ENCODE peak calls at places on chromosome 13, in five cellular contexts. N is neural progenitor cell, B is iPS DF 6.9, O is esophagus squamous epithelium, M is neuronal stem cell. P is an unnamed sample.
A peak's percentile ranks its signal among the peaks of the same experiment; 100 is the strongest.

GRCh38 chr13:99310382-99311031 is 3.3 kb upstream of the GPR183 start:
- DNase-seq in N (no peak), M (no peak), B (no peak), O (no peak), P (peak; percentile 54)

GRCh38 chr13:45879666-45880065 is 28.1 kb upstream of the SIAH3 start:
- DNase-seq in M (no peak), N (peak; percentile 55), O (no peak), B (no peak), P (no peak)

GRCh38 chr13:73741111-73741510 is 393.1 kb downstream of the KLF12 start:
- DNase-seq in N (no peak), M (no peak), O (no peak), B (no peak), P (no peak)

GRCh38 chr13:110546933-110547332 is 14.6 kb downstream of the RAB20 start:
- DNase-seq in N (no peak), M (no peak), O (peak; percentile 28), B (no peak), P (no peak)

GRCh38 chr13:48942131-48942530 is 33.6 kb upstream of the FNDC3A start:
- DNase-seq in N (no peak), O (no peak), B (no peak), M (no peak), P (no peak)

GRCh38 chr13:85806553-85807175 is 7.4 kb upstream of the SLITRK6 start:
- DNase-seq in B (peak; percentile 7), N (peak; percentile 62), O (no peak), M (peak; percentile 24), P (peak; percentile 75)

GRCh38 chr13:70391678-70392077 is 283.4 kb upstream of the KLHL1 start:
- DNase-seq in M (no peak), B (no peak), N (no peak), O (no peak), P (no peak)

GRCh38 chr13:48304132-48304876 is 753 bp downstream of the RB1 start:
- DNase-seq in B (no peak), O (no peak), N (peak; percentile 59), M (peak; percentile 17), P (peak; percentile 49)

GRCh38 chr13:74135306-74136088 is 1.3 kb upstream of the KLF12 start:
- DNase-seq in N (peak; percentile 93), M (peak; percentile 78), B (no peak), O (no peak), P (peak; percentile 82)

GRCh38 chr13:21069561-21070004 is 8.2 kb upstream of the LATS2 start:
- DNase-seq in N (no peak), O (no peak), M (no peak), B (no peak), P (peak; percentile 96)

GRCh38 chr13:81458211-81458610 is 1117.3 kb upstream of the SPRY2 start:
- DNase-seq in N (no peak), O (no peak), B (no peak), M (no peak), P (no peak)

GRCh38 chr13:41934120-41934519 is 26.8 kb downstream of the VWA8 start:
- DNase-seq in B (no peak), N (no peak), O (no peak), M (no peak), P (no peak)

GRCh38 chr13:41938918-41939317 is 22.0 kb downstream of the VWA8 start:
- DNase-seq in N (no peak), O (no peak), M (no peak), B (no peak), P (no peak)

GRCh38 chr13:41934994-41935393 is 25.9 kb downstream of the VWA8 start:
- DNase-seq in O (no peak), B (no peak), M (no peak), N (no peak), P (no peak)

GRCh38 chr13:41937388-41937787 is 23.5 kb downstream of the VWA8 start:
- DNase-seq in M (no peak), B (no peak), O (no peak), N (no peak), P (no peak)

DNA sequence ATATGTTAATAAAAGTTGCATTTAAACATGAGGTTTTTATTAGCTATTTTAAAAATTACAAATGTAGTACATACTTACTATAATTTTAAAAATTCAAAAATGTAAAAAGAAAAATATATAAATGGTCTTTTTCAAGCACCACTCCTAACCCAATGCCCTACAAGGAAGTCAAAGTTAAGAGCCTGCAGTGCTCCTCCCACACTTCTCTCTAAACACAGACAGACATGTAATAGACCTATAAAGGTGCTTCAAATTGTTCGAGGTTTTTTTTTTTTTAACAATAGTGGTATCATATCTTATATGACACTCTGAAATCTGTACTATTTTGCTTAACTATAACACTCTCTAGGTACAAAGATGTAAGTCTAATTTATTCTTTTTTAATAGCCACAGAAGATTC is 25.4 kb downstream of the VWA8 start:
- DNase-seq in N (no peak), M (no peak), B (no peak), O (no peak), P (no peak)
- H3K4me3 ChIP-seq in N (no peak overlapping the region), M (no peak overlapping the region), B (no peak overlapping the region), O (no peak overlapping the region), P (no peak overlapping the region)

GRCh38 chr13:38905861-38906260 is 84.8 kb downstream of the STOML3 start:
- DNase-seq in N (no peak), B (no peak), O (no peak), M (no peak), P (no peak)
- H3K27ac ChIP-seq in N (no peak overlapping the region), B (no peak overlapping the region), O (no peak overlapping the region), M (no peak overlapping the region), P (no peak overlapping the region)

GRCh38 chr13:55090612-55091011 is 2050.1 kb upstream of the PRR20A start:
- DNase-seq in O (no peak), M (no peak), N (no peak), B (no peak), P (no peak)

GRCh38 chr13:55087085-55087484 is 2053.6 kb upstream of the PRR20A start:
- DNase-seq in B (peak; percentile 22), M (no peak), O (no peak), N (no peak), P (no peak)

GRCh38 chr13:55084630-55085029 is 2056.0 kb downstream of the OLFM4 start:
- DNase-seq in O (no peak), B (no peak), N (no peak), M (no peak), P (no peak)
- H3K4me3 ChIP-seq in O (no peak overlapping the region), B (no peak overlapping the region), N (no peak overlapping the region), M (no peak overlapping the region), P (no peak overlapping the region)

GRCh38 chr13:27446986-27447583 is 3.3 kb downstream of the MTIF3 start:
- DNase-seq in B (no peak), M (no peak), N (no peak), O (no peak), P (no peak)
- H3K27ac ChIP-seq in B (no peak overlapping the region), M (no peak overlapping the region), N (no peak overlapping the region), O (peak overlapping the region; percentile 51), P (no peak overlapping the region)

DNA sequence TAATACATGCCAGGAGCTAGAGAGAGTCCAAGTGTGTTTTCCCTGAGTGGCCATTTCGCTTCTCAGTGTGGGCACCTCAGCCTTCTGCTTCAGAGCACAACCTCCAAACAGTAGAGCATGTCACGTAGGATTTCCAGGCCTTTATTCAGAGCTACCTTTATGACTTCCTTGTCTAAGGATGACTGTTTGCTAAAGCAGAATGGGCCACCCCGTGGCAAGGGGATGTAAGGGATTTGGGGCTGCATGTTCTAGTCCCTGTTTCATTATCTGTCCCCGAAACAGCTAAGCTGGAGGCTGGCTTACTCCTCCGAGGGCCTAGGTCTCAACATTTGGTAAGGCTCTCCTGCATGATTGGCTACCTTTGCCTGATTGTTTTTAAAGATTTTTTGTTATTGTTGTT is 6.0 kb downstream of the RNASEH2B start:
- DNase-seq in O (no peak), B (no peak), N (peak; percentile 48), M (no peak), P (no peak)
- H3K4me3 ChIP-seq in O (no peak overlapping the region), B (no peak overlapping the region), N (no peak overlapping the region), M (no peak overlapping the region), P (no peak overlapping the region)

DNA sequence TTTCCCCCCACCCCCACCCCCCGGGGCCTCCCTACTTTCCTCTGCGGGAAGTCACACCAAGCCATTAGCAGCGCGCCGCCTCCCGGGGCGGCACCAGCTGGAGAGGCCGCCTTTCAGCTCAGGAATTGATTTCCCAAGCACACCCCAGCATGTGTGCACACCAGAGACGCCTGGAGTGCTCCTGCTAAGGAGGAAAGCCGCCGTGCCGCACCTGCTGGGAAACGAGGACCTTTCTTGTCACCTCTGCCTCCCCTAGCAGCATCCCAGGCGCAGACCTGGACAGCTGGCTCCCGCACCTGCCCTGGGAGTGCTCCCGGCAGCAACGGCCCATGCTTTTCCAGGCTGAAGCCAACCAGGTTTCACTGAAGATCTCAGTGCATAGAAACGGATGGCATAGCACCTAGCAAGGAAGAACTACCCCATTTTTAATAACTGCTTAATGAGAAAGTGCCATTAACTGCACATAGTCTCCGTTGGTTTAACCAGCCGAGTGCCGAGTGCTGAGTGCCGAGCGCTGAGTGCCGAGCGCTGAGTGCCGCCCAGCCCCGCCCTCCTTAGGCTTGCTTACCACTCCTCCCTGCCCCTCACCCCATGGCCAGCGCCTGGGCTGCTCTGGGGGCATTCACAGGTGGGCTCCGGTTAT is 165.0 kb downstream of the USP12 start:
- DNase-seq in O (no peak), N (peak; percentile 43), M (no peak), B (no peak), P (peak; percentile 46)
- H3K27ac ChIP-seq in O (peak overlapping the region; percentile 53), N (no peak overlapping the region), M (no peak overlapping the region), B (no peak overlapping the region), P (no peak overlapping the region)

GRCh38 chr13:40485611-40486517 is 180.6 kb downstream of the FOXO1 start:
- DNase-seq in O (no peak), M (no peak), B (no peak), N (peak; percentile 13), P (no peak)
- H3K4me3 ChIP-seq in O (no peak overlapping the region), M (no peak overlapping the region), B (no peak overlapping the region), N (no peak overlapping the region), P (no peak overlapping the region)

P was measured in cardiac muscle cell.